ENCODE peak calls at places on chromosomes 7 and 10, in seven cellular contexts. C is SK-N-SH, U is K562, S is GM12878, B is H1, K is GM12892, E is HepG2. X is an unnamed sample.

GRCh38 chr10:126242352-126243260 is 145.7 kb downstream of the ADAM12 start:
- DNase-seq in C (peak), S (no peak), E (no peak), B (no peak), U (no peak), K (no peak), X (no peak)

GRCh38 chr7:100166966-100167911 is 1.2 kb downstream of the GAL3ST4 start:
- DNase-seq in U (peak), E (no peak), C (peak), B (no peak), K (no peak), S (no peak), X (no peak)

GRCh38 chr10:35409094-35409582 is 72.8 kb downstream of the CCNY start:
- DNase-seq in U (no peak), C (peak), K (no peak), B (no peak), E (no peak), S (peak), X (no peak)

GRCh38 chr10:109343293-109343692 is 580.0 kb downstream of the XPNPEP1 start:
- DNase-seq in U (no peak), S (no peak), K (no peak), E (no peak), C (no peak), B (no peak), X (no peak)

GRCh38 chr10:73865459-73866442 is 8.6 kb downstream of the CAMK2G start:
- DNase-seq in K (peak), B (no peak), C (no peak), E (no peak), U (no peak), S (no peak), X (peak)

GRCh38 chr10:127889605-127890195 is 3.0 kb downstream of the CLRN3 start:
- DNase-seq in K (no peak), U (no peak), S (no peak), C (no peak), B (no peak), E (no peak), X (no peak)

GRCh38 chr7:157271315-157271990 is 65.4 kb upstream of the DNAJB6 start:
- DNase-seq in S (no peak), C (no peak), B (no peak), U (no peak), E (no peak), K (no peak), X (no peak)

GRCh38 chr7:107327986-107328569 is 141.8 kb upstream of the GPR22 start:
- DNase-seq in U (no peak), K (no peak), E (no peak), S (no peak), B (no peak), C (no peak), X (no peak)

GRCh38 chr10:115710136-115710535 is 562.9 kb downstream of the GFRA1 start:
- DNase-seq in C (no peak), E (no peak), B (no peak), K (no peak), S (no peak), U (no peak), X (no peak)

GRCh38 chr10:130472236-130472635 is 336.0 kb downstream of the GLRX3 start:
- DNase-seq in E (no peak), C (no peak), S (no peak), U (no peak), K (no peak), B (no peak), X (no peak)

GRCh38 chr7:130917669-130918128 is 183.7 kb upstream of the KLF14 start:
- DNase-seq in U (no peak), B (no peak), C (no peak), S (no peak), K (no peak), E (no peak), X (no peak)

GRCh38 chr10:124686707-124687376 is 57.3 kb downstream of the FAM53B start:
- DNase-seq in S (no peak), C (no peak), B (no peak), U (no peak), K (no peak), E (no peak), X (no peak)

GRCh38 chr10:86155034-86155656 is 211.4 kb downstream of the GRID1 start:
- DNase-seq in C (peak), S (no peak), B (no peak), E (no peak), U (no peak), K (no peak), X (no peak)

GRCh38 chr7:121020243-121020642 is 31.7 kb downstream of the CPED1 start:
- DNase-seq in C (no peak), K (no peak), S (no peak), E (no peak), B (no peak), U (no peak), X (no peak)

GRCh38 chr7:2564970-2565546 is 6.3 kb downstream of the IQCE start:
- DNase-seq in U (no peak), K (no peak), E (no peak), S (no peak), C (no peak), B (no peak), X (no peak)

GRCh38 chr10:42864575-42864974 is 82.0 kb downstream of the BMS1 start:
- DNase-seq in E (peak), B (no peak), K (no peak), U (no peak), C (peak), S (no peak), X (no peak)

GRCh38 chr7:29071203-29071804 is 75.0 kb downstream of the CPVL start:
- DNase-seq in S (no peak), U (no peak), B (no peak), K (no peak), C (no peak), E (no peak), X (no peak)

GRCh38 chr7:38369816-38370493 is 96.5 kb upstream of the TARP start:
- DNase-seq in E (peak), K (no peak), C (peak), S (no peak), B (peak), U (peak), X (peak)

GRCh38 chr7:94510582-94511456 is 1.2 kb downstream of the CASD1 start:
- DNase-seq in K (no peak), C (peak), S (no peak), E (peak), B (peak), U (no peak), X (peak)

GRCh38 chr7:24877790-24878311 is 102.1 kb downstream of the OSBPL3 start:
- DNase-seq in S (peak), B (no peak), E (no peak), K (peak), U (no peak), C (no peak), X (peak)

GRCh38 chr10:122082616-122083477 is 93.9 kb downstream of the TACC2 start:
- DNase-seq in B (no peak), U (no peak), K (no peak), E (no peak), C (no peak), S (no peak), X (no peak)

GRCh38 chr10:59905066-59905734 is 1.2 kb downstream of the CCDC6 start:
- DNase-seq in S (no peak), K (peak), B (no peak), C (peak), U (no peak), E (no peak), X (peak)

GRCh38 chr7:150934045-150934766 is 43.9 kb downstream of the KCNH2 start:
- DNase-seq in B (no peak), E (no peak), K (no peak), S (no peak), U (no peak), C (peak), X (no peak)

GRCh38 chr10:86360657-86361056 is 5.9 kb downstream of the GRID1 start:
- DNase-seq in C (no peak), K (no peak), S (no peak), U (no peak), E (no peak), B (no peak), X (no peak)

GRCh38 chr7:101232141-101232821 is 5.3 kb downstream of the CLDN15 start:
- DNase-seq in E (no peak), B (peak), S (no peak), C (peak), U (peak), K (no peak), X (no peak)

GRCh38 chr7:153886121-153886505 is 166.1 kb upstream of the DPP6 start:
- DNase-seq in B (no peak), E (no peak), U (no peak), C (no peak), S (no peak), K (no peak), X (no peak)

GRCh38 chr7:95089414-95089813 is 182.0 kb downstream of the PPP1R9A start:
- DNase-seq in K (no peak), U (no peak), E (no peak), B (no peak), S (no peak), C (no peak), X (no peak)

GRCh38 chr7:2821842-2822507 is 22.1 kb downstream of the GNA12 start:
- DNase-seq in S (no peak), C (no peak), E (no peak), U (no peak), K (no peak), B (no peak), X (no peak)

GRCh38 chr10:24681476-24682088 is 42.1 kb downstream of the ARHGAP21 start:
- DNase-seq in K (no peak), B (no peak), E (peak), U (no peak), S (no peak), C (no peak), X (no peak)

GRCh38 chr7:42406358-42406757 is 169.3 kb upstream of the GLI3 start:
- DNase-seq in S (no peak), C (no peak), B (no peak), E (no peak), U (no peak), K (no peak), X (no peak)

GRCh38 chr10:22712246-22712958 is 2.0 kb downstream of the PIP4K2A start:
- DNase-seq in K (no peak), S (no peak), B (no peak), C (no peak), E (no peak), U (no peak), X (no peak)

GRCh38 chr7:93226310-93226709 is at the start of gene HEPACAM2:
- DNase-seq in C (no peak), K (no peak), B (no peak), S (no peak), U (no peak), E (no peak), X (no peak)

GRCh38 chr7:112951070-112951469 is 135.6 kb downstream of the GPR85 start:
- DNase-seq in K (no peak), E (no peak), B (no peak), S (no peak), C (peak), U (no peak), X (no peak)

GRCh38 chr10:27373566-27374160 is 130.4 kb upstream of the RAB18 start:
- DNase-seq in B (no peak), E (no peak), U (no peak), C (no peak), K (no peak), S (no peak), X (no peak)

GRCh38 chr7:90900640-90901353 is 304.7 kb downstream of the CDK14 start:
- DNase-seq in K (no peak), C (no peak), S (no peak), B (no peak), U (no peak), E (peak), X (no peak)

DNA sequence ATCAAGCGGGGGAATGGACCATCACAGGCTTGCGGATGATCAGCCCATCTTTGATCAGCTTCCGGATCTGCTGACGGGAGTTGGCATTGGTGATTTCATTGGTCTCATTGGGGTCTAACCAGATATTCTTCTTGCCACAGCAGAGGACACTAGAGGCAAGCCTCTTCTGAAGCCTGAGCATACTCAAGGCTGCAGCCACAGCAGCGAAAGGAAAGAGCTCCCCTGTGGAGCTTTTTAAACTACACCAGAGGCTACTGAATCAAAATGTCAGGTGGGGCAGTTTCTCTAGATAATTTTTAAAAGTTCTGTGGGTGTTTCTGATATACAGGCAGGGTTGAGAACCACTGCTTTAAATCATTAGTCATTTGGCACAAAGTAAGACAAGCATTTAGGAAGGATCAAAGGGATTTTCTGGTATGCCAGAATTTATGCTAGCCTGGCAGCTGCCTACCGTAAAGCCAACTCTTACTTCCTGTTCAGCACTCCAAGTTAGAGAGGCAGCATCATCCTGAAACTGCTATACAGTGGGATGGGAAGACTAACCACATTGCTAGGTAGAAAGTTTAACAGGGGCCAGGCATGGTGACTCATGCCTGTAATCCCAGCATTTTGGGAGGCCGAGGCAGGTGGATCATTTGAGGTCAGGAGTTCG is 7.0 kb downstream of the NAPEPLD start:
- DNase-seq in B (no peak), E (no peak), C (no peak), U (no peak), S (peak), K (no peak), X (no peak)
- TF ChIP-seq TAF1 in B (no peak), E (no peak), C (no peak), U (no peak), S (no peak), K (no peak), X (no peak)

DNA sequence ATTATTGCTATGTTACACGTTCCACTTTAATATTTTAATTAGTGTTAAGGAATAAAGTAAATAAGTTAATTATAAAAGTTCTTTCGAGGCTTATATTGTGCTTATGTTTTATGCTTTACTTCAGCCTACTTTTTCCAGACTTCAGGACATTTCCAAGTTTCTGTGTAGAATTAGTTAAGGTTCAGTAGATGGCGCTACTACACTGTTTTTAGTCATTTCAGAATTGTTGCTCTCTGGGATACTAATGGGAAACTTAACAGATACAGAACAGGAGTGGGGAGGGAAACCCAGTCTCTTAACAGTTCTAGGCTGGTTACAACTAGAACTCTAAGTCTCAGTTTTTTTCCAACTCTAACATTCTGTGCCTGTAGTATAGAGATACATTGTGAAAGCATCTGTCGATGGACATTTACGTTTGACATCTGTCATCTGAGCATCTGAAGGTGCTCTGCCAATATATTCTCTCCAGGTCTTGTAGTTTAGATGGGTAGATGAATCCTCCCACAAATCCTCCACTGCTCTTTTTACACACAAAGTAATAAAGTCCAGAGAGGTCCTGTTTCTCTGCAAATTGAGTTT is 56.8 kb upstream of the FAM171A1 start:
- DNase-seq in K (no peak), E (peak), B (no peak), C (peak), U (peak), S (no peak), X (no peak)
- TF ChIP-seq TAF1 in K (no peak), E (no peak), B (no peak), C (no peak), U (no peak), S (no peak), X (no peak)

DNA sequence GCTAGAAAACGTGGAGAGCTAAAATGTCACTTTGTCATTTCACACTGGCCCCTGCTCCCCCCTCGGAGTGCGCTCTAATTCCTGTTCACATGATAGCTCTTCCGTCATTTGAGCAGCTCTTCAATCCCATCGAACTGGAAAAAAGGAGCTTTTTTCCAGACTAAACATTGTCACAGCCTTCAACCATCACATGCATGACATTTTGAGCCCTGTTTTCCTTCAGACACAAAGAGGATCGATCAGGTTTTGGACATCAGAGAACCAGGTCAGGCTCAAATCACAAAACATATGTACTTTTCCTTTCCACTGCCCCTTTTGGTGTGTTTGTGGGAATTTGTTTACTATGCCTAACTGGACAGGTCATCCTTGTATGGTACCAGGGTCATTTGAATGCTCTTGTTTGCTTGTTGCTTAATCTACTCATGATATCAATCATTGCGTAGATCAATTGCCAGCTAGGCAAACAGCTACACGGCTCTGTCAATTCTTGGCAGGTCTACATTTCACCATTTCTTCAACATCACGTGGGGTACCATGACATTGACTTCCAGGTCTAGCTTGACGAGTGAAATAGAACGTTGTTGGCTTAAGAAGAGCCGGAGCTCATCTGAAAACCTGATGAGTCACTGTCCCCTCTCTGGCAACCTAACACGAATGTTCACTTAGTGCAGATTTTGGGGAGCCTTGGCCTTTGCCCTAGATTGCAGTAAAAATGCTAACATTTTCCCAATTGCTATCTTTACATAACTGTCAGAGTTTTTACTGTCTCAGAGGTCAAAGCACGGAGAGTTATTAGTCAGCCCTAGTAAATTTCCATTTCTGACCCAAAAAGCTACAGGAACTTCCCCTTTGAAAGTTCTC is 87.3 kb downstream of the LYZL2 start:
- DNase-seq in S (no peak), B (no peak), K (no peak), U (peak), C (no peak), E (peak), X (no peak)
- TF ChIP-seq TAF1 in S (peak), B (no peak), K (no peak), U (no peak), C (no peak), E (no peak), X (no peak)

GRCh38 chr7:79497728-79498127 is 44.3 kb upstream of the MAGI2 start:
- DNase-seq in S (no peak), E (no peak), U (no peak), C (no peak), K (no peak), B (no peak), X (no peak)

DNA sequence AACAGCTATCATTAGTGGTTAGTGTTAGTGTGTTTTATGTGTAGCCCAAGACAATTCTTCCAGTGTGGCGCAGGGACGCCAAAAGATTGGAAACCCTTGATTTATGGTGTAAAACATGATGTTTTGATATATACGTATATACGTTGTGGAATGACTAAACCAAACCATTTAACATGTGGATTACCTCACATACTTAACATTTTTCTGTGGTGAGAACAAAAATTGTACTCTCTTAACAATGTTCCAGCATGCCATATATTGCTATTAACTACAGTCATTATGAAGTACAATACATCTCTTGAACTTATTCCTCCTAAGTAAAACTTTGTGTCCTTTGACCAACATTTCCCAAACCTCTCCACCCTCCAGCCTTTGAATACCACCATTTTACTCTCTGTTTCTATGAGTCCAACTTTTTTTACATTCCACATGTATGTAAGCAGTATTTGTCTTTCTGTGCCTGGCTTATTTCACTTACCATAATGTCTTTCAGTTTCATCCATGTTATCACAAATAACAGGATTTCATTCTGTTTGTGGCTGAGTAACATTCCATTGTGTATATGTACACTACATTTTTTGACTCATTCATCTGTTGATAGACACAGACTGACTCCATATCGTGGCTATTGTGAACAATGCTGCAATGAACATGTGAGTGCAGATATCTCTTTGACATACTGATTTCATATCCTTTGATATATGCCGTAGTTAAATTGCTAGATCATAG is 42.2 kb upstream of the MAGI2 start:
- DNase-seq in E (no peak), C (no peak), U (no peak), B (no peak), K (no peak), S (no peak), X (no peak)
- TF ChIP-seq TAF1 in E (no peak), C (no peak), U (no peak), B (no peak), K (no peak), S (no peak), X (no peak)

GRCh38 chr7:104976966-104977636 is 36.9 kb upstream of the KMT2E start:
- DNase-seq in K (no peak), C (no peak), U (no peak), B (no peak), E (no peak), S (no peak), X (no peak)
- TF ChIP-seq TAF1 in K (no peak), C (no peak), U (no peak), B (no peak), E (no peak), S (no peak), X (no peak)

DNA sequence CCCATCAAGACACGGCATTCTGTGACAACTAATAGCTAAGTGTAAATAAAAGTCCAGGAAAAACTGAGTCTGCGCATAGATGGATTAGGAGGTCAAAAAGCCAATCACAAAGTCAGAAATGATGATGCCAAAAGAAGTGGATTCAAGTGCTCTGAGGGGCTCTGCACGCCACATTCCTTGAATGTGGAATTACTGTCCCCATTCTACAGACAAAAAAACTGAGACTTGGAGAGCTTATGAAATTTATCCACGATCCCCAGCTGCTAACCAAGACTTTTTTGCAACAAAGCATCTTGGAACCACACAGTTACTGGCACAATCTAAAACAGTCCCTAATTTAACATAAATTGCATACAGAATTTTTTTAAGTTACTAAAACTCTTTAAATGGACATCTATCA is 49.6 kb upstream of the SLIT1 start:
- DNase-seq in K (no peak), C (no peak), S (no peak), E (no peak), U (no peak), B (no peak), X (no peak)
- TF ChIP-seq TAF1 in K (no peak), C (no peak), S (no peak), E (no peak), U (no peak), B (no peak), X (no peak)